ENCODE peak calls at places on chromosomes 6 and 20, in five cellular contexts. L is lung, H is left ventricle myocardium inferior, A is GM23338, O is heart right ventricle. G is an unnamed sample. For H3K27me3, the result is how much of the 10 kb centered on the place peaks cover.

GRCh38 chr6:157823001-157823522 is at the start of gene SNX9:
- DNase-seq in H (peak), O (peak), L (peak), A (peak), G (peak)

GRCh38 chr6:84052204-84052882 is 18.8 kb downstream of the MRAP2 start:
- DNase-seq in L (no peak), O (peak), H (peak), A (peak), G (peak)

GRCh38 chr6:149545258-149545753 is 537 bp downstream of the PPIL4 start:
- DNase-seq in L (peak), H (peak), A (peak), O (peak), G (peak)

GRCh38 chr6:109939654-109940053 is 38.5 kb upstream of the GPR6 start:
- DNase-seq in A (no peak), H (no peak), L (no peak), O (no peak), G (no peak)

GRCh38 chr6:22828179-22829062 is 259.1 kb downstream of the HDGFL1 start:
- DNase-seq in H (no peak), L (peak), O (no peak), A (peak), G (peak)

GRCh38 chr6:14442250-14442649 is 324.7 kb downstream of the CD83 start:
- DNase-seq in O (no peak), H (no peak), L (no peak), A (no peak), G (peak)

GRCh38 chr6:158548418-158549161 is 11.3 kb upstream of the TMEM181 start:
- DNase-seq in H (no peak), O (no peak), A (peak), L (no peak), G (no peak)

GRCh38 chr6:112443666-112444065 is 96.5 kb downstream of the RFPL4B start:
- DNase-seq in L (no peak), H (peak), A (no peak), O (peak), G (peak)

DNA sequence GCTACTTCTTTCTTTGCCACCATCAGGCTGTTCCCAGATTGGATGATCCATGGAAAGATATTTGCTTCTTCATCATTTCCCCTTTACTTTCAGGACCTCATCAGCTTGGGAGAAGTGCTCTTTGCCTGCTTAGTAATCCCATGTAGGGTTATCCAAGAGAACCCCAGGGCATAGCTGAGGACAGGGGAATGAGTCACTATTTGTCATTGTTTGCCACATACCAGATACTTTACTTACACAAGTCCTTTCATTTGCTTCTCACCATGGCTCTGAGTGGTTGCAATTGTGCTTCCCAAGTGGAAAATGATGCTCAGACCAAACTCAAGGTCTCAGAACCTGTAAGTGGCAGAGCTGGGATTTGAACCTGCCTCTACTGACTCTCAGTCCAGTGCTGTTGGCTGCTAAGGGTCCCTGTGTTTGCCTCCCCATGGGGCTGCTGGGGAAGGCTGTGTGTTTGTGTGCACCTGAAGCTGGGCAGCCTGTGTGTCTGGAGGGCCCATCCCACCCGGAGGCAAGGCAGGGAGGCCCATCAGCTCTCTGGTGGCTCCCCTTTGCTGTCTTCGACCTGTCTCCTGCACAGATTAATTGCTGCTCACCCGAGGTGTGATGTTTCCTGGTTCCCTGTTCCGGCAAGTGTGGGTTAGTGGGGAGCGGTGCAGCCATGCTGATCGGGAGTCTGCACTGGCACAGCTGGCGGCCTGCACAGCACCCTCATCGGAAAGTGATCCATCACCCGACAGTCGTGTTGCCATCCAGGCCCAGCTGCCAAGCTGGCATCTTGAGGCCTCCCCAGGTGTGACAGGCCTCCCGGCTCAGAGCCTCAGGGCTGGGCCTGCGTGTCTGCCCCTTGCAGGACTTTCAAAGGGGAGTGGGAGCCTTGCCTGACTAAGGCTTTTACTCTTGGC is 228.8 kb downstream of the DHX35 start:
- DNase-seq in A (peak), O (no peak), H (no peak), L (no peak), G (no peak)
- H3K27me3 ChIP-seq in A (under half), O (under half), H (under half), L (under half), G (under half)

GRCh38 chr20:58518896-58519593 is 3.8 kb upstream of the APCDD1L start:
- DNase-seq in H (no peak), A (no peak), L (no peak), O (no peak), G (no peak)

GRCh38 chr20:58521763-58522162 is 6.6 kb upstream of the APCDD1L start:
- DNase-seq in A (no peak), H (no peak), L (no peak), O (no peak), G (no peak)

GRCh38 chr20:58515240-58516212 is at the start of gene APCDD1L:
- DNase-seq in H (no peak), A (peak), L (no peak), O (no peak), G (peak)

GRCh38 chr20:58519940-58520712 is 4.9 kb upstream of the APCDD1L start:
- DNase-seq in H (no peak), A (no peak), O (no peak), L (no peak), G (no peak)

DNA sequence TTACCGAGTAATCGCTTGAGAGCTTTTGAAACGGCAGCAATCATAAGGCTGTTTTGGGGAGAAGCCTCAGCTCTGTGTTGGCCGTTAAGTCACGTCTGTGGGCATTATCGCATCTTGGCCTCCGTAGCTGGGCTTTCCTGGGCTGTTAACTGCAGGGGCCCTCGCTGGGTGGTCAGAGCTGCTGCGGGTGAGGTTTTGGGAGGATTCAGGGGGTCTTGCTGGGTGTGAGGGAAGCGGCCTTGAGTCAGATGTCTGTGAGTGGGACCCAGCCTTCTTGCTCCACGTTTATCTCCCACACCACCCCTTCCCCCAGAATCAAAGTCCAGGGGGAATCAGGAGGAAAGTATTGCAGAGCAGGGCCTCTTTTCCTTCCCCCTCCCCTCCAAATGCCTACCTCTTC is 3.2 kb upstream of the APCDD1L start:
- DNase-seq in H (no peak), A (no peak), L (no peak), O (no peak), G (no peak)
- H3K27me3 ChIP-seq in H (under half), A (under half), L (under half), O (under half), G (under half)

GRCh38 chr6:29797120-29797519 is 30.5 kb upstream of the HLA-G start:
- DNase-seq in O (no peak), L (no peak), H (no peak), A (no peak), G (no peak)

GRCh38 chr6:29797966-29798365 is 29.7 kb upstream of the HLA-G start:
- DNase-seq in A (no peak), L (no peak), O (no peak), H (no peak), G (no peak)

GRCh38 chr6:29793036-29793356 is 34.6 kb upstream of the HLA-G start:
- DNase-seq in L (no peak), A (no peak), O (no peak), H (no peak), G (no peak)

GRCh38 chr6:29793796-29794195 is 33.8 kb upstream of the HLA-G start:
- DNase-seq in H (no peak), L (no peak), O (no peak), A (no peak), G (no peak)

GRCh38 chr6:29796026-29796425 is 31.6 kb upstream of the HLA-G start:
- DNase-seq in O (no peak), H (no peak), A (no peak), L (no peak), G (no peak)
- H3K27me3 ChIP-seq in O (under half), H (half or more), A (under half), L (under half), G (under half)

DNA sequence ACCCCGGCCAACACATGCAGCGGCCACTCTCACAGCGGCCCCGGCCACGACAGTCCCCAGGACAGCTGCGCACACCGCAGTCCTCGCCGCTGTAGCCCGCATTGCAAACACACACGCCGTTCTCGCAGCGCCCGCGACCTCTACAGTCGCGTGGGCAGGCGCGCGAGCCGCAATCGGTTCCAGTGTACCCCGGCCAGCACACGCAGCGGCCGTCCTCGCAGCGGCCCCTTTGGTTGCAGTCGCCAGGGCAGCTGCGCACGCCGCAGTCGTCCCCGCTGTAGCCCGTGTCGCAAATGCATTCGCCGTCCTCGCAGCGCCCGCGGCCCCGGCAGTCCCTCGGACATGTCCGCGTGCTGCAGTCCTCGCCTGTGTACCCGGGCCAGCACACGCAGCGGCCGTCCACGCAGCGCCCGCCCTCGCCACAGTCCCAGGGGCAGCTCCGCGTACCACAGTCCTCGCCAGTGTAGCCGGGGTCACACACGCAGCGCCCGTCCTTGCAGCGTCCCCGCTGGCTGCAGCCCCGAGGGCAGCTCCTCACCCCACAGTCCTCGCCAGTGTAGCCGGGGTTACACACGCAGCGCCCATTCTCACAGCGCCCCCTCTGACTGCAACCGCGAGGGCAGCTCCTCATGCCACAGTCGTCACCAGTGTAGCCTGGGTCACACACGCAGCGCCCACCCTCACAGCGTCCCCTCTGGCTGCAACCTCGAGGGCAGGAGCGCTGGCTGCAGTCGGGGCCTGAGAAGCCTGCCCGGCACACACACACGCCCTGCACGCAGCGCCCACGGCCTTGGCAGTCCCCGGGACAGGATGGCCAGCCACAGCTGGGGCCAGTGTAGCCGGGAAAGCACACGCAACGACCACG is 12.5 kb downstream of the TNXB start:
- DNase-seq in A (peak), L (no peak), O (no peak), H (no peak), G (no peak)
- H3K27me3 ChIP-seq in A (under half), L (under half), O (under half), H (under half), G (under half)

DNA sequence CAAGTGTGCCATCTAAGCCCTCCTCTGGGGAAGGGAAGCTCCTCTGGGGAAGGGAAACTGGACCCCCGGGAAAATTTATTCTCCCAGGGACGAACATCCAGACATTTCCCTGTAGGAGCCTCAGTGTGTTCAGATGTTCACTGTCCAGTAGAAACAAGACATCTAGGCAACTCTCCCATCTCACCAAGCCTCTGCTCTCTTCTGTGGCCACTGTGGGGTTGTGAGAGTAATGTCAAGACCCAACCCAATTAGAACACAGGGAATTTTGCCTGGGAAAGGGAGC is 3.6 kb upstream of the PTGIS start:
- DNase-seq in A (no peak), L (no peak), H (no peak), O (no peak), G (no peak)
- H3K27me3 ChIP-seq in A (under half), L (under half), H (half or more), O (under half), G (under half)

GRCh38 chr20:45209924-45210323 is 3.1 kb downstream of the SEMG1 start:
- DNase-seq in L (no peak), H (no peak), O (no peak), A (peak), G (no peak)
- H3K27me3 ChIP-seq in L (under half), H (under half), O (under half), A (under half), G (under half)

GRCh38 chr20:13708234-13708633 is 69.5 kb upstream of the TASP1 start:
- DNase-seq in O (no peak), A (no peak), H (no peak), L (no peak), G (no peak)
- H3K27me3 ChIP-seq in O (under half), A (under half), H (under half), L (under half), G (under half)

G was measured in right cardiac atrium.